ENCODE peak calls at places on chromosomes 7 and 10, in five cellular contexts. C is ascending aorta, J is upper lobe of right lung, I is PC-3, R is sigmoid colon. W is an unnamed sample.

GRCh38 chr10:101780818-101781654 is 2.2 kb downstream of the NPM3 start:
- DNase-seq in C (peak; percentile 65), J (peak; percentile 84), I (peak; percentile 60), R (peak; percentile 73), W (peak; percentile 44)

GRCh38 chr7:105353752-105354328 is 34.9 kb downstream of the SRPK2 start:
- DNase-seq in C (no peak), J (no peak), I (no peak), R (peak; percentile 71), W (peak; percentile 79)

GRCh38 chr10:73653701-73654100 is 2.1 kb downstream of the SYNPO2L start:
- DNase-seq in C (no peak), J (no peak), I (peak; percentile 89), R (no peak), W (no peak)

GRCh38 chr10:11003739-11004515 is 13.7 kb upstream of the CELF2 start:
- DNase-seq in C (no peak), J (no peak), I (no peak), R (no peak), W (no peak)

GRCh38 chr7:113664867-113665266 is 253.9 kb downstream of the PPP1R3A start:
- DNase-seq in C (no peak), J (no peak), I (no peak), R (no peak), W (no peak)

GRCh38 chr10:92222603-92223275 is 68.1 kb downstream of the CPEB3 start:
- DNase-seq in C (no peak), J (no peak), I (peak; percentile 84), R (no peak), W (no peak)

GRCh38 chr10:86649471-86650150 is 4.7 kb upstream of the OPN4 start:
- DNase-seq in C (peak; percentile 52), J (no peak), I (no peak), R (peak; percentile 36), W (peak; percentile 5)

GRCh38 chr7:123712619-123713018 is 36.2 kb downstream of the WASL start:
- DNase-seq in C (no peak), J (no peak), I (no peak), R (no peak), W (no peak)

GRCh38 chr10:108982141-108982540 is 941.2 kb downstream of the XPNPEP1 start:
- DNase-seq in C (no peak), J (no peak), I (no peak), R (no peak), W (no peak)

GRCh38 chr7:98283127-98283886 is 1.8 kb downstream of the BRI3 start:
- DNase-seq in C (peak; percentile 76), J (peak; percentile 87), I (peak; percentile 55), R (peak; percentile 77), W (peak; percentile 36)

GRCh38 chr7:70735313-70735712 is 396.6 kb upstream of the GALNT17 start:
- DNase-seq in C (no peak), J (no peak), I (no peak), R (no peak), W (no peak)

GRCh38 chr10:69218831-69219230 is 1.3 kb upstream of the HKDC1 start:
- DNase-seq in C (no peak), J (no peak), I (peak; percentile 45), R (no peak), W (no peak)

GRCh38 chr10:118956253-118957140 is 73.0 kb upstream of the NANOS1 start:
- DNase-seq in C (no peak), J (no peak), I (no peak), R (no peak), W (no peak)

GRCh38 chr7:71419546-71420337 is 287.8 kb downstream of the GALNT17 start:
- DNase-seq in C (no peak), J (no peak), I (no peak), R (no peak), W (no peak)

GRCh38 chr10:116470768-116471415 is 43.2 kb downstream of the PNLIPRP3 start:
- DNase-seq in C (no peak), J (no peak), I (peak; percentile 45), R (no peak), W (no peak)

GRCh38 chr10:42985436-42986316 is 91.2 kb upstream of the RET start:
- DNase-seq in C (no peak), J (no peak), I (no peak), R (peak; percentile 56), W (no peak)

GRCh38 chr10:85851300-85851699 is 515.3 kb downstream of the GRID1 start:
- DNase-seq in C (no peak), J (no peak), I (no peak), R (no peak), W (no peak)

GRCh38 chr10:99337261-99337905 is 8.2 kb downstream of the CNNM1 start:
- DNase-seq in C (no peak), J (no peak), I (peak; percentile 51), R (no peak), W (peak; percentile 40)

GRCh38 chr7:65264258-65264657 is 109.4 kb upstream of the ZNF92 start:
- DNase-seq in C (no peak), J (peak; percentile 46), I (no peak), R (no peak), W (no peak)

GRCh38 chr7:101740981-101741725 is 76.3 kb upstream of the CUX1 start:
- DNase-seq in C (no peak), J (no peak), I (peak; percentile 6), R (no peak), W (no peak)

GRCh38 chr10:67666416-67667043 is 29.5 kb downstream of the CTNNA3 start:
- DNase-seq in C (no peak), J (no peak), I (peak; percentile 84), R (no peak), W (no peak)

GRCh38 chr7:16428182-16428581 is 6.8 kb upstream of the CRPPA start:
- DNase-seq in C (no peak), J (no peak), I (no peak), R (no peak), W (no peak)

GRCh38 chr10:88538038-88538437 is 45.1 kb downstream of the RNLS start:
- DNase-seq in C (no peak), J (no peak), I (no peak), R (no peak), W (no peak)

GRCh38 chr7:135853499-135853898 is 104.9 kb upstream of the FAM180A start:
- DNase-seq in C (no peak), J (no peak), I (peak; percentile 76), R (no peak), W (no peak)

GRCh38 chr10:60816624-60817023 is 38.3 kb downstream of the CDK1 start:
- DNase-seq in C (no peak), J (no peak), I (peak; percentile 97), R (peak; percentile 71), W (peak; percentile 74)

GRCh38 chr10:26215923-26216576 is 524 bp upstream of the GAD2 start:
- DNase-seq in C (no peak), J (peak; percentile 69), I (no peak), R (no peak), W (peak; percentile 42)

GRCh38 chr7:8442814-8443304 is 9.4 kb downstream of the NXPH1 start:
- DNase-seq in C (no peak), J (peak; percentile 82), I (no peak), R (no peak), W (peak; percentile 78)

GRCh38 chr7:8440670-8441069 is 7.3 kb downstream of the NXPH1 start:
- DNase-seq in C (no peak), J (no peak), I (no peak), R (no peak), W (no peak)

GRCh38 chr7:8441602-8442294 is 8.3 kb downstream of the NXPH1 start:
- DNase-seq in C (no peak), J (no peak), I (no peak), R (no peak), W (no peak)

GRCh38 chr7:8442295-8442813 is 8.9 kb downstream of the NXPH1 start:
- DNase-seq in C (no peak), J (no peak), I (no peak), R (no peak), W (no peak)

GRCh38 chr7:8441106-8441590 is 7.7 kb downstream of the NXPH1 start:
- DNase-seq in C (no peak), J (no peak), I (no peak), R (no peak), W (no peak)
- H3K27me3 ChIP-seq in C (peaks cover 10% of the 10 kb centered on the region), J (peaks cover 98% of the 10 kb centered on the region), I (peaks cover 5% of the 10 kb centered on the region), R (peaks cover 90% of the 10 kb centered on the region), W (no peaks in the 10 kb centered on the region)

DNA sequence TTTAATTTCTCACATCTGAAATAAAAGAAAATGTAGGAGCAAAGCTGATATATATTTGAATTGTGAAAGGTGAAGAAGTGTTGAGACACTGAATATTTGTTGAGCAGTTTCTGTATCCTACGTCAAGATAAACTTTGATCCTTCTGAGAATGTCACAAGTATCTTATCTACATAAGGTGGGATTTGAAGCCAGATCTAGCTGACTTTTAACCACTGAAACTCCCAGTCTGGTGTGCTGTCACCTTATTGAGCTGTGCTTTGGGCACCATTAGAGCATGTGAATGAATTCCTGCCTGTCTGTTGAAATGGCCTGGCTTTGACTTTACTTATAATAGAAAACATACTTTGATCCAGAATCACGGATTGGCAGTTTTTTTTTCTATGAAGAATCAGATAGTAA is 15.2 kb downstream of the GPR141 start:
- DNase-seq in C (no peak), J (no peak), I (no peak), R (no peak), W (no peak)
- H3K27me3 ChIP-seq in C (no peaks in the 10 kb centered on the region), J (no peaks in the 10 kb centered on the region), I (no peaks in the 10 kb centered on the region), R (no peaks in the 10 kb centered on the region), W (no peaks in the 10 kb centered on the region)

DNA sequence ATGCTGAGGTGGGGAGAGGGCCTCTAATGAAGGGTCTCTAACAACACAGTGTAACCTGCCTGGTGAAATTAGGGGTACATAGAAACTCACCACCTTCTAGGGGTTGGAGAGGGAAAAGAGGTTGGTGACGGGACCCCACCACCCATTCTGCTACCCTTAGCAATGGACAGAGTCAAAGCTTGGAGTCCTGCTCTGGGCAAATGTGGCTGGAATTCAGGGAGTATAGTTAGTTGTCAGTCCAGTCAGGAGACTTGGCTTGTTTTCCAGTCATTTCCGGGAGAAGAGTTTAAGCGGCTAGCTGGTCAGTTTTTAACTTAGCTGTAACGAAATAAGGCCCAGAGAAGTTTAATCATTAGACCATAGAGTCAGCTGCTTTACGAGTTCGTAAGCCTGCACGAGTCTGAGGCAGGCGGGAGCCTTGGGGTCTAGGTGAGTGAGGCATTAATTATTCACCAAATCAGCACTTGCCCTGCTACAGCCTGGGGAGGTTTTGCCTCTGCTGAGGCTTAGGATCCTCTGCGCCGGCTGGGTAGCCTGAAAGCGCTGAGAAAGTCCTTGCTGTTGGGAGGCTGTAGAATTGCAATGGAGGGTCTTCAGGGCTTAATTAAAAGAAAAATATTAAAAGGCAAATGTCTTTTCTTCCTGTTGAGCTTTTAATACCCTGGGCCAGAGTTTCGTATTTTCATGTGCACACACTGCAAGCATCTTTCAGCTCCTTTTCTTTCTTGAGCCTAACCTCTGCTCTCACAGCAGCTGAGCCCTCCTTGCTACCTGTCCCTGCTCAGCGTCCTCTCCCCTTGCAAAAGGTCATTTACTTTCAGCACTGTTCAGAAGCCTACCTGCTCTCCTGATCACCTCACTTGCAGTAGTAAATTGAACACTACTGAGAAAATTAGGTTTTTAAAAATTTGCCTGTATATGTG is 1.5 kb upstream of the LAMB1 start:
- DNase-seq in C (no peak), J (no peak), I (peak; percentile 55), R (peak; percentile 65), W (no peak)
- H3K27me3 ChIP-seq in C (no peaks in the 10 kb centered on the region), J (peaks cover 27% of the 10 kb centered on the region), I (no peaks in the 10 kb centered on the region), R (no peaks in the 10 kb centered on the region), W (no peaks in the 10 kb centered on the region)

DNA sequence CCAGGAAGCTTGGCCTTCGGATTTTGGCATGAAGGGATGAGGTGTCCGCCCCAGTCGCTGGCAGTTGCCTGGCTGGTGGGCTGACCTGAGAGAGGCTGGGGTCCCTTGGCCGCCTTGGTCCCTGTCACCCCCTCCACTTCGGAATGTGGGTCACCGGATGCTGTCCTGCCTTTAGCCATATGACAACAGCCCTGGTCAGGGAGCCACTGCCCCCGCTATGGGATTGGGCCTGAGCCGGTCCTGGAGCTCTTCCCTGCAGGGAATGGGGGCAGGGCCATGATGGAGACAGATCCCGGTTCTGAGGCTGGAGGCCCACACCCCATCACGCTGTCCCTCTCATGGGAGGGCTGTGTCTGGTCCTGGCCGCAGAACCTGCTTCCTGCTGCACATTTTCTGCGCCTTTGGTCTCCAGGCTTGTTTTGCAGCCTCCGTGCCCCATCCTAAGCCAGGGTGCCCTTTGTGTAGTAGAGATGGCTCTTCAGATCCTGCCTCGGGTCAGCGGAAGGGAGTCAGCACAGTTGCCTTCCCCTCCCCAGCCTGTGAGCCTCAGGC is 22.6 kb downstream of the PFKFB3 start:
- DNase-seq in C (no peak), J (no peak), I (no peak), R (no peak), W (no peak)
- H3K27me3 ChIP-seq in C (no peaks in the 10 kb centered on the region), J (no peaks in the 10 kb centered on the region), I (no peaks in the 10 kb centered on the region), R (no peaks in the 10 kb centered on the region), W (no peaks in the 10 kb centered on the region)

W was measured in testis.